ENCODE peak calls at places on chromosome 2, in six cellular contexts. L is nephron progenitor cell, O is esophagus squamous epithelium, V is neural crest cell, S is HS-5, P is A673. W is an unnamed sample.

GRCh38 chr2:150292807-150293206 is 194.7 kb downstream of the RND3 start:
- DNase-seq in S (no peak), P (no peak), V (no peak), L (no peak), O (no peak), W (no peak)

GRCh38 chr2:172999641-173000387 is 75.8 kb upstream of the MAP3K20 start:
- DNase-seq in V (no peak), P (no peak), S (no peak), L (no peak), O (no peak), W (no peak)

GRCh38 chr2:166384774-166385173 is 9.0 kb upstream of the SCN9A start:
- DNase-seq in L (no peak), O (no peak), S (no peak), P (peak; percentile 46), V (no peak), W (no peak)

GRCh38 chr2:54839526-54840255 is 116.2 kb downstream of the EML6 start:
- DNase-seq in P (peak; percentile 18), O (no peak), L (no peak), V (no peak), S (no peak), W (no peak)

GRCh38 chr2:172462393-172463381 is 35.3 kb downstream of the ITGA6 start:
- DNase-seq in O (no peak), L (no peak), V (no peak), P (no peak), S (no peak), W (no peak)

GRCh38 chr2:168661404-168661869 is 141.0 kb upstream of the NOSTRIN start:
- DNase-seq in S (no peak), O (no peak), V (no peak), L (peak; percentile 21), P (peak; percentile 63), W (no peak)

GRCh38 chr2:12479042-12479601 is 237.6 kb upstream of the TRIB2 start:
- DNase-seq in P (no peak), L (no peak), S (no peak), V (no peak), O (no peak), W (no peak)

GRCh38 chr2:219290381-219291171 is 11.4 kb downstream of the DNAJB2 start:
- DNase-seq in V (no peak), O (no peak), S (no peak), P (no peak), L (no peak), W (no peak)

GRCh38 chr2:62413116-62413663 is 92.8 kb downstream of the TMEM17 start:
- DNase-seq in O (no peak), L (no peak), V (no peak), P (no peak), S (no peak), W (no peak)

W was measured in kidney epithelial cell.